ENCODE peak calls at places on chromosomes 7 and 10, in six cellular contexts. H is Panc1; Q is H54; G is stimulated activated CD8-positive, alpha-beta memory T cell treated with anti-CD3 and anti-CD28 coated beads, Interleukin-15, amount 100 ng/mL, for 24 hours; B is effector CD4-positive, alpha-beta T cell; I is LHCN-M2. P is an unnamed sample.

GRCh38 chr7:141012696-141013344 is 1.9 kb downstream of the MRPS33 start:
- DNase-seq in H (no peak), Q (peak; percentile 17), G (no peak), B (no peak), I (peak; percentile 56), P (peak; percentile 24)

GRCh38 chr10:19212590-19212989 is 164.0 kb downstream of the MALRD1 start:
- DNase-seq in H (no peak), Q (no peak), G (no peak), B (no peak), I (no peak), P (no peak)

GRCh38 chr10:4315529-4315928 is 510.5 kb upstream of the AKR1E2 start:
- DNase-seq in H (peak; percentile 27), Q (no peak), G (no peak), B (no peak), I (peak; percentile 64), P (peak; percentile 47)

GRCh38 chr7:1719913-1720312 is 49.8 kb downstream of the ELFN1 start:
- DNase-seq in H (no peak), Q (no peak), G (no peak), B (no peak), I (no peak), P (no peak)

GRCh38 chr10:100829103-100829870 is 83.5 kb upstream of the SLF2 start:
- DNase-seq in H (no peak), Q (no peak), G (no peak), B (no peak), I (no peak), P (peak; percentile 19)

GRCh38 chr7:105846404-105846803 is 30.0 kb downstream of the ATXN7L1 start:
- DNase-seq in H (no peak), Q (no peak), G (no peak), B (no peak), I (no peak), P (no peak)

GRCh38 chr7:118755067-118755625 is 530.6 kb downstream of the ANKRD7 start:
- DNase-seq in H (no peak), Q (no peak), G (no peak), B (no peak), I (no peak), P (no peak)

GRCh38 chr7:82049442-82049841 is 279.6 kb upstream of the HGF start:
- DNase-seq in H (peak; percentile 72), Q (no peak), G (no peak), B (no peak), I (peak; percentile 19), P (peak; percentile 10)

GRCh38 chr7:117375380-117375779 is 51.9 kb downstream of the ASZ1 start:
- DNase-seq in H (no peak), Q (no peak), G (no peak), B (no peak), I (peak; percentile 3), P (no peak)

GRCh38 chr10:106958591-106959328 is 205.7 kb downstream of the SORCS1 start:
- DNase-seq in H (no peak), Q (no peak), G (no peak), B (no peak), I (no peak), P (no peak)

GRCh38 chr7:47377741-47378140 is 204.2 kb downstream of the TNS3 start:
- DNase-seq in H (no peak), Q (no peak), G (no peak), B (no peak), I (no peak), P (no peak)

GRCh38 chr7:114939484-114940097 is 17.7 kb downstream of the MDFIC start:
- DNase-seq in H (no peak), Q (no peak), G (no peak), B (no peak), I (peak; percentile 21), P (no peak)

GRCh38 chr7:131546583-131547111 is 9.8 kb downstream of the PODXL start:
- DNase-seq in H (no peak), Q (no peak), G (no peak), B (peak; percentile 11), I (peak; percentile 43), P (peak; percentile 79)

GRCh38 chr10:79292789-79293746 is 54.2 kb upstream of the PPIF start:
- DNase-seq in H (no peak), Q (peak; percentile 86), G (no peak), B (no peak), I (no peak), P (peak; percentile 28)

P was measured in Daoy.